ENCODE peak calls at places on chromosomes 11 and 22, in eight cellular contexts. H is mucosa of descending colon; J is activated CD8-positive, alpha-beta memory T cell treated with anti-CD3 and anti-CD28 coated beads for 48 hours; V is stimulated activated CD4-positive, alpha-beta T cell treated with anti-CD3 and anti-CD28 coated beads, Interleukin-12 subunit alpha, Interleukin-12 subunit beta, amount 100 ng/mL, for 48 hours; P is fibroblast of mammary gland; K is C1 segment of cervical spinal cord; O is ELR; D is right lobe of liver. G is an unnamed sample.

GRCh38 chr11:17725174-17725573 is 5.8 kb downstream of the MYOD1 start:
- DNase-seq in H (no peak), J (no peak), V (no peak), P (no peak), K (no peak), O (no peak), D (no peak), G (no peak)

GRCh38 chr22:49422668-49423067 is 405.0 kb downstream of the BRD1 start:
- DNase-seq in H (no peak), J (no peak), V (no peak), P (no peak), K (no peak), O (no peak), D (peak; percentile 5), G (no peak)

GRCh38 chr22:27561301-27561820 is 240.2 kb downstream of the MN1 start:
- DNase-seq in H (no peak), J (no peak), V (no peak), P (no peak), K (no peak), O (no peak), D (no peak), G (no peak)

GRCh38 chr22:38788016-38788415 is 5.9 kb downstream of the DNAL4 start:
- DNase-seq in H (no peak), J (no peak), V (no peak), P (peak; percentile 51), K (no peak), O (peak; percentile 47), D (no peak), G (no peak)

GRCh38 chr11:67014343-67014742 is 8.6 kb upstream of the SYT12 start:
- DNase-seq in H (no peak), J (no peak), V (no peak), P (no peak), K (no peak), O (no peak), D (no peak), G (no peak)

GRCh38 chr11:8604078-8604723 is 10.2 kb upstream of the STK33 start:
- DNase-seq in H (peak; percentile 72), J (peak; percentile 23), V (peak; percentile 8), P (peak; percentile 100), K (no peak), O (peak; percentile 100), D (no peak), G (peak; percentile 60)

GRCh38 chr22:25702046-25702445 is 39.9 kb upstream of the MYO18B start:
- DNase-seq in H (no peak), J (no peak), V (no peak), P (peak; percentile 51), K (no peak), O (peak; percentile 47), D (no peak), G (no peak)

GRCh38 chr11:111408789-111409727 is 30.0 kb upstream of the POU2AF1 start:
- DNase-seq in H (no peak), J (no peak), V (no peak), P (peak; percentile 92), K (no peak), O (no peak), D (no peak), G (no peak)